ENCODE peak calls at places on chromosomes 11 and 22, in five cellular contexts. M is HFFc6, J is lower lobe of right lung, H is lower leg skin, I is dorsolateral prefrontal cortex. R is an unnamed sample.

GRCh38 chr11:120432056-120433018 is 79.2 kb upstream of the GRIK4 start:
- DNase-seq in I (no peak), M (peak), J (no peak), H (peak), R (no peak)

GRCh38 chr22:30444632-30445437 is 19.3 kb downstream of the MTFP1 start:
- DNase-seq in H (no peak), M (peak), J (no peak), I (peak), R (no peak)

GRCh38 chr11:35177370-35177769 is 38.4 kb downstream of the CD44 start:
- DNase-seq in I (no peak), H (no peak), M (no peak), J (no peak), R (no peak)

GRCh38 chr11:32830796-32831195 is 1.1 kb downstream of the PRRG4 start:
- DNase-seq in M (no peak), H (no peak), J (no peak), I (no peak), R (no peak)

GRCh38 chr11:91489989-91490388 is 734.6 kb upstream of the FAT3 start:
- DNase-seq in I (no peak), H (no peak), J (no peak), M (no peak), R (no peak)

GRCh38 chr22:23233746-23234408 is 53.6 kb downstream of the BCR start:
- DNase-seq in J (no peak), I (no peak), H (no peak), M (peak), R (no peak)

GRCh38 chr11:126007263-126007662 is 55.4 kb downstream of the CDON start:
- DNase-seq in H (no peak), M (peak), J (no peak), I (no peak), R (no peak)

GRCh38 chr11:33320814-33321330 is 63.7 kb downstream of the HIPK3 start:
- DNase-seq in H (no peak), J (no peak), M (no peak), I (no peak), R (no peak)

GRCh38 chr11:72239296-72239848 is 4.6 kb downstream of the PHOX2A start:
- DNase-seq in J (peak), I (no peak), M (peak), H (no peak), R (no peak)

GRCh38 chr11:91248199-91248807 is 976.3 kb upstream of the FAT3 start:
- DNase-seq in J (no peak), H (no peak), M (no peak), I (no peak), R (no peak)

GRCh38 chr11:46669606-46670243 is 30.7 kb downstream of the ARHGAP1 start:
- DNase-seq in M (no peak), H (no peak), I (no peak), J (no peak), R (no peak)

GRCh38 chr11:80521592-80521991 is 1080.8 kb upstream of the TENM4 start:
- DNase-seq in H (no peak), M (no peak), J (no peak), I (no peak), R (no peak)

GRCh38 chr11:47723041-47723440 is 7.9 kb upstream of the AGBL2 start:
- DNase-seq in J (no peak), I (no peak), H (no peak), M (no peak), R (no peak)

GRCh38 chr11:47127213-47127612 is 49.5 kb downstream of the ARFGAP2 start:
- DNase-seq in H (no peak), J (no peak), I (no peak), M (no peak), R (no peak)

GRCh38 chr11:88404363-88404762 is 66.8 kb upstream of the CTSC start:
- DNase-seq in J (no peak), I (no peak), H (no peak), M (no peak), R (no peak)

GRCh38 chr11:29268733-29269132 is 748.1 kb downstream of the KCNA4 start:
- DNase-seq in H (no peak), M (no peak), J (no peak), I (no peak), R (no peak)

GRCh38 chr22:30008401-30008800 is 71.9 kb upstream of the HORMAD2 start:
- DNase-seq in J (no peak), I (no peak), H (no peak), M (no peak), R (no peak)

GRCh38 chr11:118870396-118871343 is 13.0 kb upstream of the CXCR5 start:
- DNase-seq in H (no peak), J (no peak), M (no peak), I (peak), R (no peak)

GRCh38 chr22:17980013-17980510 is 44.3 kb downstream of the MICAL3 start:
- DNase-seq in H (no peak), M (no peak), I (no peak), J (no peak), R (no peak)

GRCh38 chr11:4496555-4497248 is 14.3 kb downstream of the OR52K1 start:
- DNase-seq in M (no peak), J (no peak), H (no peak), I (no peak), R (no peak)

GRCh38 chr11:57649826-57650738 is at the start of gene YPEL4:
- DNase-seq in M (peak), I (peak), J (peak), H (peak), R (no peak)

GRCh38 chr11:94873910-94874575 is 99.3 kb downstream of the CWC15 start:
- DNase-seq in M (no peak), H (peak), J (no peak), I (no peak), R (no peak)

GRCh38 chr22:16963189-16963945 is 44.7 kb downstream of the GAB4 start:
- DNase-seq in I (no peak), M (no peak), H (no peak), J (no peak), R (peak)

GRCh38 chr11:108500169-108500568 is 2.0 kb upstream of the POGLUT3 start:
- DNase-seq in J (no peak), H (no peak), M (no peak), I (no peak), R (no peak)

GRCh38 chr11:120378474-120378873 is 42.3 kb downstream of the ARHGEF12 start:
- DNase-seq in I (no peak), J (no peak), H (no peak), M (no peak), R (no peak)

GRCh38 chr11:12813371-12814225 is 139.4 kb downstream of the TEAD1 start:
- DNase-seq in H (no peak), M (peak), I (no peak), J (no peak), R (no peak)

GRCh38 chr11:44564198-44564597 is 1.3 kb upstream of the CD82 start:
- DNase-seq in J (no peak), M (no peak), H (no peak), I (no peak), R (no peak)

GRCh38 chr11:83007909-83008580 is 63.7 kb downstream of the RAB30 start:
- DNase-seq in I (peak), H (no peak), M (no peak), J (peak), R (no peak)

DNA sequence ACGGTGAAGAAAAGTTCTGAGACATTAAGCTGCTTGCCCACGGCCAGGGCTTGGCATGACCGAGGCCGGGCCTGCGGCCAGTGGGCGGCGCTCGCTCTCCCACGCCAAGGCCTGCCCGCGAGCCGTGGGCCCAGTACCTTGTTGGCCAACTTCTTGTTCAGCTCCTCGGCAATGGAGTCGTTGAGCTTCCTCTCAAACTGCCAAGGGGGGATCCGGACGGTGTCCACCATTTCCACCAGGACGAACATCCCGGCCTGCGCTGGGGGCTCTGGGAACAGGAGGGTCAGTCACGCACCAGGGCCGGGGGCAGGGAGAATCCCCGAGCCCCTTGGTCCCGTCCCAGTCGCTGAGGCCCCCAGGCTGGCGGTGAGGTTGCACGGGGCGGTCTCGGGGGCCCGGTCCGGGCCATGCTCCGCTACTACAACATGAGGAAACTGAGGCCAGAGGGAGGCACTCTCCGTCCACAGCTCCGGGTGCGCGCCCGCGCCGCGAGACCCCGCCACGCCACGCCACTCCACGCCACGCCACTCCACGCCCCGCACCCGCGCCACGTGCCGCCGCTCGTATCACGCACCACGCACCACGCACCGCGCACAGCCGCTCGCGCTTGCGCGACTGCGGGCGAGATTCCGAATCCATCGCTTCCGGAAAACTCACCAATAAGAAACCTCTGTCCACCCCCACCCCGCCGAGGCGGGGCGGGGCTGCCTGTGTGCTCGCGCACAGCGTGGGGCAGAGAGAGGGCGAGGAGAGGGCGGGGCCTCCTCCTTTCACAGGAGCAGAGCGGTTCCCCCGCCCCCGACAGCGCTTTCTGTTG is at the start of gene POLR3H:
- DNase-seq in J (peak), I (peak), M (peak), H (peak), R (peak)
- TF ChIP-seq CTCF in J (peak), I (peak), M (peak), H (no peak), R (peak)

DNA sequence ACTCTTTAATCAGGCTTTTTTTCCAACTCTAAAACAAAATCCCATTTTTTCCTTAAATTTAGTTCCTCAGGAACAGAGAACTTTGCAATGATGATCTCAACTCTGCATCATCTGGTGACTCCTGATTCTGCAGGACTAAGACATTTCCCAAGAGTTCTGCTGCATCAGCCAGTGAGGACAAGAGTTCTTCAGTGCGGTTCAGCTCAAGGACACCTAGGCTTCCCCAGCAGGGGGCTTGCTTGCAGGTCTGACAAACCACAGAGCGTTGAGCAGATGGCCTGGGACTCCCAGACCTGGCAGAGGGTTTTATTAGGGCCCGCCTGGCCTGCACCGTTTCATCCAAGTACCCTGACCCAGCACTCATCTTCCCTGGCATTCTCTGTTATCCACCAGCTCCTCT is 6.4 kb downstream of the CDCA5 start:
- DNase-seq in M (no peak), I (no peak), J (no peak), H (no peak), R (no peak)
- TF ChIP-seq CTCF in M (no peak), I (no peak), J (no peak), H (no peak), R (no peak)

GRCh38 chr22:43131773-43132501 is 11.3 kb downstream of the MCAT start:
- DNase-seq in I (no peak), H (no peak), J (no peak), M (no peak), R (no peak)
- TF ChIP-seq CTCF in I (no peak), H (no peak), J (no peak), M (no peak), R (no peak)

DNA sequence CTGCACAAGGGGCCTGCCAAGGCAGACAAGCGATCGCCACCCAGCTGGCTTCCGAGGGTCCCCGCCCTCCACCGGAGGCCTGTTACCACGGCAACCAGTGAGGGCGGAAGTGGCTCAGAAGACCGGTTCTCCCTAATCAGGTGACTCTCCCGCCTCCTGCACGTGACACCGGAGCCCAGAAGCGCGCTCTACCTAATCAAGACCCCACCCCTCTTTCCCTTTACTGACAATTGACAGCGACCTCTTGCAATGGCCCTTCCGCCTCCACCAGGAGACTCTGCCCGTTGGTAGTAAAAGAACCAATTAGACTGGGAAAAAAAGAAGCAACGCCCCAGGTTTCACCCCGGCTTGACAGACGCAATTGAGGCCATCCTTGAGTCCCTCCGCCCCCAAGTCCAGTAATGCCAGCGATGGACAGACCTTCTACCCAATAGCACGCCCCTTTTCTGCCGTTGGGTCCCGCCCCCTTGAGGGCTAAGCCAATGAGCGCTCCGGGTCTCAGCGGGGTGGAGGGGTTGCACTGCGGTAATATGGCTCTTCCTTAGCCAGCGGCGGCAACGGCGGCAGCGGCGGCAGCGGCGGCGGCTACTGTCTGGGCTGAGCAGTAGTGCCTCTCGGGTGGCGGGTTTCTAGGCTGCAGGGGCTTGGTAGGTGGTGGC is at the start of gene UVRAG:
- DNase-seq in H (peak), I (peak), J (peak), M (peak), R (peak)
- TF ChIP-seq CTCF in H (no peak), I (peak), J (peak), M (peak), R (peak)

GRCh38 chr22:41578818-41579217 is 10.8 kb downstream of the PMM1 start:
- DNase-seq in I (no peak), J (no peak), H (no peak), M (no peak), R (no peak)

GRCh38 chr22:41579997-41580355 is 9.7 kb downstream of the PMM1 start:
- DNase-seq in I (no peak), J (no peak), H (no peak), M (no peak), R (no peak)

GRCh38 chr22:41578114-41578513 is 11.5 kb downstream of the PMM1 start:
- DNase-seq in I (no peak), M (no peak), H (no peak), J (no peak), R (no peak)

GRCh38 chr22:41576877-41577276 is 12.8 kb downstream of the PMM1 start:
- DNase-seq in J (no peak), I (no peak), H (no peak), M (peak), R (no peak)

DNA sequence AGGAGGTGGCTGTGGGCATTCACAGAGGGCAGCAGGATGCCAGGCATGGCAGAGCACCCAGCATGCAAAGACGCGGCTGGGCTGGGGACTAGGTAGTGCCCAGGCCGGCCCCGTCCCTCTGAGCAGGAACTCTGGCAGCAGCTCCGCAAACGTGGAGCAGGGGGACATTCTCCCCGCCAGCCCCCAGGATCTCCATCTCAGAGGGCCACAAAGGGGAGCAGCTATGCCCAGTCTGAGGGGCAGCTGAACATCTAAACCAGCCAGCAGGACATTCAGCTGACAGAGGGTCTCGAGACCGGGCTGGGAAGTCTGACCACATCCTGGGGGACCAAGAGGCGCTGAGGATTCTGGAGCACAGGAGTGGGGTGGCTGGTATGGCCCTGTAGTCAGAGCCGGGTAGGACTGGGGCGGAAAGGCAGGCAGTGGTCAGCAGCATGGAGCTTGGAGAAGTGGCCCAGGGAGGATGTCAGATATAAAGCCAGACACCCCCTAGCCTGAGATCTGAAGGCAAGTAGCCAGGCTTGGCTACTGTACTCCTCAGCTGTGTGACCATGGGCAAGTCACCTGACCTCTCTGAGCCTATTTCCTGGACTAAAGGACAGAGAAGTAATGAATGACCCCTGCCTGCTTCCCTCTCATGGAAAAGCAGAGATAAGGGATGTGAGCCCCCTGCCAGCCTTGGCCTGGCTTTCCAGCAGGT is 10.2 kb downstream of the PMM1 start:
- DNase-seq in H (no peak), J (no peak), M (no peak), I (no peak), R (no peak)
- TF ChIP-seq CTCF in H (no peak), J (no peak), M (no peak), I (no peak), R (no peak)

GRCh38 chr11:85809881-85810280 is 1.1 kb downstream of the SYTL2 start:
- DNase-seq in H (no peak), J (no peak), M (peak), I (peak), R (no peak)
- TF ChIP-seq CTCF in H (no peak), J (no peak), M (peak), I (peak), R (peak)